ENCODE peak calls at places on chromosomes 1 and 21, in ten cellular contexts. W is NB4; X is AML-193; C is stimulated activated CD8-positive, alpha-beta memory T cell treated with anti-CD3 and anti-CD28 coated beads, Interleukin-15, amount 100 ng/mL, for 1 hour; T is fibroblast of the aortic adventitia; S is fibroblast of the conjunctiva; V is colonic mucosa; O is heart left ventricle; L is stimulated activated CD4-positive, alpha-beta T cell treated with anti-CD3 and anti-CD28 coated beads, Interleukin-4, amount 100 ng/mL, for 48 hours; M is Right ventricle myocardium inferior. F is an unnamed sample.

GRCh38 chr1:204258213-204259115 is 44.7 kb upstream of the GOLT1A start:
- DNase-seq in W (peak; percentile 56), X (peak; percentile 12), C (no peak), T (peak; percentile 41), S (peak; percentile 20), V (peak; percentile 52), O (peak; percentile 79), L (peak; percentile 12), M (peak; percentile 84), F (no peak)

GRCh38 chr1:167440345-167440744 is 78.0 kb downstream of the CD247 start:
- DNase-seq in W (no peak), X (no peak), C (no peak), T (no peak), S (no peak), V (peak; percentile 19), O (no peak), L (no peak), M (no peak), F (peak; percentile 53)

GRCh38 chr1:96259399-96259798 is 462.2 kb upstream of the PTBP2 start:
- DNase-seq in W (no peak), X (no peak), C (no peak), T (no peak), S (no peak), V (no peak), O (no peak), L (no peak), M (no peak), F (no peak)

GRCh38 chr1:74729741-74730478 is 2.9 kb downstream of the CRYZ start:
- DNase-seq in W (no peak), X (no peak), C (no peak), T (peak; percentile 39), S (peak; percentile 13), V (no peak), O (no peak), L (no peak), M (no peak), F (no peak)

GRCh38 chr1:64975740-64976139 is 9.4 kb upstream of the JAK1 start:
- DNase-seq in W (no peak), X (no peak), C (no peak), T (no peak), S (no peak), V (no peak), O (no peak), L (no peak), M (no peak), F (no peak)

GRCh38 chr1:225469051-225469450 is 41.2 kb upstream of the LBR start:
- DNase-seq in W (no peak), X (no peak), C (no peak), T (no peak), S (no peak), V (no peak), O (no peak), L (no peak), M (no peak), F (no peak)

GRCh38 chr1:2796890-2797740 is 4.4 kb downstream of the TTC34 start:
- DNase-seq in W (no peak), X (no peak), C (no peak), T (no peak), S (no peak), V (no peak), O (peak; percentile 35), L (no peak), M (peak; percentile 48), F (no peak)

GRCh38 chr21:46442938-46443337 is 15.8 kb upstream of the DIP2A start:
- DNase-seq in W (peak; percentile 16), X (no peak), C (no peak), T (no peak), S (no peak), V (no peak), O (no peak), L (no peak), M (no peak), F (no peak)

GRCh38 chr1:211335507-211336157 is 9.0 kb downstream of the TRAF5 start:
- DNase-seq in W (no peak), X (no peak), C (no peak), T (no peak), S (no peak), V (peak; percentile 62), O (no peak), L (no peak), M (no peak), F (no peak)

GRCh38 chr21:31161157-31161556 is 122.9 kb upstream of the KRTAP19-8 start:
- DNase-seq in W (no peak), X (no peak), C (no peak), T (peak; percentile 13), S (no peak), V (no peak), O (no peak), L (no peak), M (no peak), F (no peak)

GRCh38 chr1:93758842-93759515 is 77.3 kb upstream of the BCAR3 start:
- DNase-seq in W (peak; percentile 81), X (no peak), C (no peak), T (peak; percentile 92), S (peak; percentile 58), V (no peak), O (no peak), L (no peak), M (no peak), F (peak; percentile 72)

GRCh38 chr1:96995351-96995750 is 273.8 kb downstream of the PTBP2 start:
- DNase-seq in W (no peak), X (no peak), C (no peak), T (no peak), S (no peak), V (no peak), O (no peak), L (no peak), M (no peak), F (no peak)

GRCh38 chr1:37294514-37294913 is 179.9 kb upstream of the ZC3H12A start:
- DNase-seq in W (no peak), X (no peak), C (no peak), T (no peak), S (no peak), V (no peak), O (no peak), L (no peak), M (no peak), F (no peak)

GRCh38 chr21:37072239-37072987 is 458 bp downstream of the PIGP start:
- DNase-seq in W (no peak), X (peak; percentile 46), C (no peak), T (peak; percentile 80), S (peak; percentile 76), V (peak; percentile 74), O (peak; percentile 93), L (peak; percentile 61), M (peak; percentile 92), F (peak; percentile 66)

GRCh38 chr21:45644041-45644906 is 749 bp downstream of the PCBP3 start:
- DNase-seq in W (peak; percentile 54), X (peak; percentile 32), C (no peak), T (no peak), S (no peak), V (no peak), O (peak; percentile 67), L (peak; percentile 11), M (no peak), F (no peak)

GRCh38 chr1:27545876-27546275 is 55.9 kb upstream of the WASF2 start:
- DNase-seq in W (no peak), X (no peak), C (no peak), T (no peak), S (no peak), V (no peak), O (no peak), L (no peak), M (peak; percentile 39), F (no peak)

GRCh38 chr1:54577612-54578011 is 29.6 kb downstream of the ACOT11 start:
- DNase-seq in W (no peak), X (no peak), C (no peak), T (peak; percentile 38), S (peak; percentile 20), V (peak; percentile 79), O (peak; percentile 94), L (no peak), M (peak; percentile 92), F (peak; percentile 84)

GRCh38 chr1:230308039-230308438 is 118.1 kb downstream of the PGBD5 start:
- DNase-seq in W (no peak), X (no peak), C (no peak), T (peak; percentile 88), S (peak; percentile 34), V (peak; percentile 89), O (peak; percentile 86), L (no peak), M (no peak), F (peak; percentile 79)

GRCh38 chr1:200668514-200669313 is 993 bp downstream of the DDX59 start:
- DNase-seq in W (peak; percentile 11), X (no peak), C (no peak), T (no peak), S (no peak), V (no peak), O (no peak), L (no peak), M (no peak), F (no peak)

GRCh38 chr1:179831852-179832699 is 45.5 kb downstream of the TOR1AIP2 start:
- DNase-seq in W (no peak), X (no peak), C (no peak), T (peak; percentile 14), S (no peak), V (no peak), O (no peak), L (no peak), M (no peak), F (no peak)

GRCh38 chr1:218967836-218968235 is 205.8 kb upstream of the LYPLAL1 start:
- DNase-seq in W (no peak), X (no peak), C (no peak), T (peak; percentile 12), S (no peak), V (no peak), O (no peak), L (no peak), M (no peak), F (no peak)

GRCh38 chr1:2854151-2854550 is 52.7 kb upstream of the TTC34 start:
- DNase-seq in W (no peak), X (no peak), C (no peak), T (no peak), S (no peak), V (no peak), O (no peak), L (no peak), M (no peak), F (no peak)

GRCh38 chr1:174222166-174222949 is 63.0 kb downstream of the RABGAP1L start:
- DNase-seq in W (no peak), X (no peak), C (no peak), T (peak; percentile 73), S (peak; percentile 26), V (no peak), O (no peak), L (no peak), M (no peak), F (no peak)

GRCh38 chr1:147630447-147630846 is 39.9 kb downstream of the ACP6 start:
- DNase-seq in W (no peak), X (no peak), C (no peak), T (peak; percentile 70), S (peak; percentile 6), V (no peak), O (no peak), L (no peak), M (no peak), F (no peak)

GRCh38 chr1:150999051-150999674 is 7.5 kb downstream of the MINDY1 start:
- DNase-seq in W (no peak), X (no peak), C (no peak), T (peak; percentile 16), S (no peak), V (no peak), O (no peak), L (no peak), M (no peak), F (no peak)

GRCh38 chr21:35144978-35145377 is 95.9 kb upstream of the RUNX1 start:
- DNase-seq in W (no peak), X (no peak), C (no peak), T (no peak), S (no peak), V (no peak), O (no peak), L (no peak), M (no peak), F (no peak)

GRCh38 chr1:154386643-154387352 is 18.3 kb upstream of the IL6R start:
- DNase-seq in W (no peak), X (no peak), C (peak; percentile 50), T (no peak), S (no peak), V (peak; percentile 61), O (no peak), L (peak; percentile 83), M (no peak), F (no peak)

F was measured in right atrium auricular region.